ENCODE peak calls at places on chromosomes 3 and 15, in nine cellular contexts. F is prostate gland; J is endodermal cell; K is suprapubic skin; Y is psoas muscle; C is CD8-positive, alpha-beta T cell; V is Panc1; M is left ventricle myocardium inferior; R is PC-3. E is an unnamed sample.

GRCh38 chr15:38325290-38325990 is 72.8 kb downstream of the SPRED1 start:
- DNase-seq in F (peak; percentile 10), J (no peak), K (no peak), Y (no peak), C (no peak), V (no peak), M (no peak), R (no peak), E (no peak)

GRCh38 chr3:37668831-37669610 is 192.7 kb upstream of the CTDSPL start:
- DNase-seq in F (peak; percentile 91), J (no peak), K (no peak), Y (no peak), C (no peak), V (no peak), M (peak; percentile 51), R (no peak), E (no peak)

GRCh38 chr15:86855962-86856361 is 776.3 kb downstream of the AGBL1 start:
- DNase-seq in F (no peak), J (no peak), K (no peak), Y (no peak), C (no peak), V (no peak), M (no peak), R (no peak), E (no peak)

GRCh38 chr15:89129123-89129815 is 41.0 kb downstream of the ABHD2 start:
- DNase-seq in F (peak; percentile 45), J (peak; percentile 91), K (no peak), Y (peak; percentile 71), C (peak; percentile 66), V (peak; percentile 28), M (no peak), R (peak; percentile 40), E (no peak)

GRCh38 chr3:126531051-126531330 is 7.0 kb downstream of the CHST13 start:
- DNase-seq in F (no peak), J (no peak), K (no peak), Y (peak; percentile 32), C (no peak), V (no peak), M (no peak), R (no peak), E (no peak)

GRCh38 chr3:146100825-146101444 is 60.0 kb downstream of the PLOD2 start:
- DNase-seq in F (no peak), J (no peak), K (no peak), Y (no peak), C (no peak), V (no peak), M (no peak), R (no peak), E (no peak)

GRCh38 chr3:121757087-121757811 is 7.7 kb upstream of the GOLGB1 start:
- DNase-seq in F (no peak), J (no peak), K (no peak), Y (no peak), C (no peak), V (no peak), M (peak; percentile 30), R (no peak), E (no peak)

GRCh38 chr15:82870727-82871576 is 61.5 kb downstream of the WHAMM start:
- DNase-seq in F (no peak), J (no peak), K (no peak), Y (no peak), C (no peak), V (no peak), M (no peak), R (no peak), E (no peak)

GRCh38 chr3:174862666-174863065 is 3.5 kb downstream of the NAALADL2 start:
- DNase-seq in F (no peak), J (no peak), K (no peak), Y (no peak), C (no peak), V (no peak), M (no peak), R (no peak), E (no peak)

GRCh38 chr15:85477061-85477460 is 96.7 kb downstream of the AKAP13 start:
- DNase-seq in F (no peak), J (no peak), K (no peak), Y (no peak), C (no peak), V (no peak), M (no peak), R (no peak), E (no peak)

GRCh38 chr3:182651461-182651860 is 141.8 kb upstream of the ATP11B start:
- DNase-seq in F (no peak), J (no peak), K (no peak), Y (no peak), C (no peak), V (no peak), M (no peak), R (no peak), E (no peak)

GRCh38 chr3:188649521-188649920 is 495.6 kb downstream of the LPP start:
- DNase-seq in F (no peak), J (no peak), K (no peak), Y (no peak), C (no peak), V (no peak), M (no peak), R (no peak), E (no peak)

GRCh38 chr3:140719841-140720240 is 42.0 kb downstream of the TRIM42 start:
- DNase-seq in F (no peak), J (no peak), K (no peak), Y (no peak), C (no peak), V (no peak), M (no peak), R (no peak), E (no peak)

GRCh38 chr3:88203537-88204143 is 53.9 kb downstream of the C3orf38 start:
- DNase-seq in F (peak; percentile 61), J (peak; percentile 92), K (no peak), Y (peak; percentile 73), C (peak; percentile 28), V (peak; percentile 48), M (peak; percentile 54), R (peak; percentile 90), E (no peak)

GRCh38 chr3:112437146-112438022 is 61.9 kb downstream of the BTLA start:
- DNase-seq in F (no peak), J (peak; percentile 59), K (no peak), Y (no peak), C (no peak), V (peak; percentile 4), M (no peak), R (peak; percentile 75), E (no peak)

GRCh38 chr3:195033531-195034091 is 237.3 kb downstream of the XXYLT1 start:
- DNase-seq in F (no peak), J (peak; percentile 67), K (no peak), Y (no peak), C (no peak), V (no peak), M (no peak), R (peak; percentile 87), E (no peak)

GRCh38 chr15:72077950-72078349 is 40.0 kb downstream of the MYO9A start:
- DNase-seq in F (no peak), J (no peak), K (no peak), Y (no peak), C (no peak), V (no peak), M (no peak), R (no peak), E (no peak)

DNA sequence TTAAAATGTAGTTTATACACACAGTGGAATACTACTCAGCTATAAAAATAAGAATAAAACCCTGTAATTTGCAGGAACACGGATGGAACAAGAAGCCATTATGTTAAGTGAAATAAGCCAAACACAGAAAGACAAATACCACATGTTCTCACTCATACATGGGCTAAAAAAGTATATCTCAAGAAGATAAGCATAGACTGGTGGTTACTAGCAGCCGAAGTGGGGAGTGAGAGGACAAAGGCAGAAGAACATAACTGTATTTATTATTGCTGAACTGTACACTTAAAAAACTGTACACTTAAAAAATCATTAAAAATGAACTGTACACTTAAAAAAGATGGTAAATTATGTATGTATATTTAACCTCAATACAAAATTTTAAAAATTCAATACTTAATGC is 11.0 kb downstream of the UBE3A start:
- DNase-seq in F (no peak), J (no peak), K (no peak), Y (no peak), C (no peak), V (no peak), M (no peak), R (no peak), E (no peak)
- H3K27ac ChIP-seq in F (no peak overlapping the region), J (no peak overlapping the region), K (no peak overlapping the region), Y (no peak overlapping the region), C (no peak overlapping the region), V (no peak overlapping the region), M (no peak overlapping the region), R (no peak overlapping the region), E (no peak overlapping the region)

DNA sequence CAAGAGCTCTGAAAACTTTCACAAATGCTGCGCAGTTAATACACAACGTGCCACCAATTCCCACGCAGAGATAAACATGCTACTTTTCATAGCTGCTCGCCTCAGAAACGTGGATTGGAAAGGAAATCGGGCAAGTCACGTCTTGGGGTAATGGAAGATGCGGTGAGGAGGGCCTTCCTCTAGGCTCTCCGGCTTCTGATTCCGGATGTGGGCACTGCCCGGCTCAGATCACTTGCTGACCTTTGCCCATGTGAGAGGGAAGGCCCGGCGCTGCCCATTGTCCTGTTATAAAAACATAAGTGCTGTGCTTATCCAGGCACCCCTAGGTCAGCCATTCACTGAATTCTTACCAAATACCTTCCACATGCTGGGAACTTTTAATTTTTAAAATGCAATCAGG is 1.9 kb downstream of the ST8SIA2 start:
- DNase-seq in F (no peak), J (no peak), K (no peak), Y (no peak), C (no peak), V (no peak), M (no peak), R (no peak), E (no peak)
- H3K4me3 ChIP-seq in F (no peak overlapping the region), J (peak overlapping the region; percentile 83), K (no peak overlapping the region), Y (no peak overlapping the region), C (no peak overlapping the region), V (no peak overlapping the region), M (no peak overlapping the region), R (no peak overlapping the region), E (no peak overlapping the region)

DNA sequence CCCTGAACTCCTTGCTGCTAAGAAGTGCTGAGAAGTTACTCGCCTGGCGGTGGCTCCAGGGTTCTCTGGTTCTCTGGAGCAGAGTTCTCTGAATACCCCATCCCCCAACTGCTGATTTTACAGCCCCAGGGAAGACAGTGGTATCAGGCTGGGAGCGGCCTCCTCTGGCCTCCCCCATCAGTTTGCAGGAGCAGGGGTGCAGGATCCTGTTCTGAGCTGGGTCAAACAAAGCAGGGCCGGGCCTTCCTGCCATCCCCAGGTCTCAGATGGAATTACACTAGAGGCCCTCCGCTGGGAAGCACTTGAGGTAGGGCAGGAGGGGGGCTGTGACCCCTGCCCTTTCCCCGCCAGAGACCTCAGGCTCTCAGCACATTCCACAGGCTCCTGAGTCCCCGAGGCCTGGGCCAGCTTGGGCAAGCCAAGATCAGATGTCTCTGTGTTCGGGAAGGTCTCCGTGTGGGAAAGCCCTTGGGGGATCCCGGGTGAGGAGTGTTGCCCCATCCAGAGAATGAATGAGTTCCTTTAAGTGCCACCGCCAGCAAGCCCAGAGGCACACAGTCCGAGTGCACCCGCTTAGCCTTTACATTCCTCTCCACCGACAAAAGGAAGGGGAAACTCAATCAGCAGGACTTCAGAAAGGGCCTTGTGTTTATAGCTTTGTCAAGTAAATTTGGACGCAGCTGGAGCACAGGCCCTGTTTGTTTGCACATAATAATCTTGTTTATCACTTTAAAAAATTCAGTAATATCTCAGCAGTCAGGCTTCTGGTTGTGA is 150.0 kb downstream of the LRRK1 start:
- DNase-seq in F (no peak), J (peak; percentile 93), K (no peak), Y (peak; percentile 39), C (no peak), V (no peak), M (no peak), R (no peak), E (peak; percentile 31)
- TF ChIP-seq CTCF in F (no peak), J (peak; percentile 68), K (no peak), Y (no peak), C (no peak), V (no peak), M (no peak), R (no peak), E (no peak)

GRCh38 chr15:28983432-28984311 is 97.9 kb downstream of the APBA2 start:
- DNase-seq in F (no peak), J (peak; percentile 81), K (no peak), Y (no peak), C (no peak), V (no peak), M (no peak), R (no peak), E (no peak)
- H3K27ac ChIP-seq in F (no peak overlapping the region), J (no peak overlapping the region), K (no peak overlapping the region), Y (no peak overlapping the region), C (no peak overlapping the region), V (no peak overlapping the region), M (no peak overlapping the region), R (no peak overlapping the region), E (no peak overlapping the region)